ENCODE peak calls at places on chromosomes 3 and 15, in seven cellular contexts. Z is GM12878, W is RWPE1, E is OCI-LY7, F is body of pancreas, Y is heart right ventricle, J is H1. R is an unnamed sample.

GRCh38 chr3:97910931-97911351 is 61.3 kb downstream of the RIOX2 start:
- DNase-seq in Z (peak; percentile 11), W (no peak), E (peak; percentile 23), F (no peak), Y (peak; percentile 7), J (no peak), R (no peak)

GRCh38 chr3:53880396-53881345 is 1.3 kb downstream of the ACTR8 start:
- DNase-seq in Z (no peak), W (no peak), E (no peak), F (no peak), Y (no peak), J (no peak), R (no peak)

GRCh38 chr15:38187646-38188313 is 64.9 kb upstream of the SPRED1 start:
- DNase-seq in Z (no peak), W (no peak), E (no peak), F (no peak), Y (no peak), J (no peak), R (no peak)

GRCh38 chr15:74616996-74617395 is 1.4 kb downstream of the CLK3 start:
- DNase-seq in Z (no peak), W (no peak), E (no peak), F (no peak), Y (no peak), J (no peak), R (no peak)

GRCh38 chr3:51930439-51930838 is 11.3 kb downstream of the RRP9 start:
- DNase-seq in Z (no peak), W (no peak), E (no peak), F (no peak), Y (no peak), J (no peak), R (no peak)

GRCh38 chr3:179796421-179796820 is 143.6 kb downstream of the USP13 start:
- DNase-seq in Z (no peak), W (no peak), E (no peak), F (no peak), Y (no peak), J (no peak), R (no peak)

GRCh38 chr3:129824926-129825541 is 68.5 kb downstream of the TMCC1 start:
- DNase-seq in Z (peak; percentile 20), W (peak; percentile 59), E (peak; percentile 78), F (peak; percentile 34), Y (no peak), J (peak; percentile 61), R (peak; percentile 29)

GRCh38 chr15:39886418-39886817 is 33.6 kb downstream of the GPR176 start:
- DNase-seq in Z (no peak), W (no peak), E (no peak), F (no peak), Y (no peak), J (no peak), R (no peak)

GRCh38 chr15:69145694-69146492 is 14.5 kb upstream of the GLCE start:
- DNase-seq in Z (no peak), W (no peak), E (no peak), F (no peak), Y (no peak), J (peak; percentile 37), R (no peak)

GRCh38 chr15:78075490-78076230 is 1.9 kb downstream of the TBC1D2B start:
- DNase-seq in Z (no peak), W (peak; percentile 39), E (no peak), F (peak; percentile 85), Y (no peak), J (no peak), R (peak; percentile 72)

GRCh38 chr3:39668420-39668819 is 141.0 kb upstream of the MYRIP start:
- DNase-seq in Z (no peak), W (peak; percentile 17), E (peak; percentile 40), F (peak; percentile 18), Y (no peak), J (no peak), R (peak; percentile 43)

GRCh38 chr3:197124713-197125112 is 95.1 kb upstream of the MELTF start:
- DNase-seq in Z (no peak), W (no peak), E (no peak), F (no peak), Y (no peak), J (no peak), R (no peak)

GRCh38 chr3:55482496-55483195 is 4.5 kb downstream of the WNT5A start:
- DNase-seq in Z (no peak), W (no peak), E (no peak), F (no peak), Y (no peak), J (peak; percentile 76), R (no peak)

GRCh38 chr15:38193496-38193895 is 59.1 kb upstream of the SPRED1 start:
- DNase-seq in Z (no peak), W (no peak), E (no peak), F (no peak), Y (no peak), J (no peak), R (no peak)

GRCh38 chr3:156132313-156132712 is 11.9 kb downstream of the KCNAB1 start:
- DNase-seq in Z (no peak), W (no peak), E (no peak), F (no peak), Y (no peak), J (no peak), R (no peak)

GRCh38 chr3:46114324-46114988 is 87.2 kb upstream of the XCR1 start:
- DNase-seq in Z (no peak), W (peak; percentile 45), E (no peak), F (no peak), Y (no peak), J (no peak), R (peak; percentile 76)

GRCh38 chr3:188119846-188120245 is 34.1 kb upstream of the LPP start:
- DNase-seq in Z (no peak), W (no peak), E (no peak), F (no peak), Y (no peak), J (no peak), R (no peak)

GRCh38 chr15:57527382-57528091 is 64.2 kb upstream of the MYZAP start:
- DNase-seq in Z (peak; percentile 46), W (peak; percentile 70), E (peak; percentile 86), F (peak; percentile 64), Y (no peak), J (peak; percentile 63), R (peak; percentile 68)

GRCh38 chr15:31598620-31599019 is 272.0 kb downstream of the KLF13 start:
- DNase-seq in Z (no peak), W (no peak), E (no peak), F (no peak), Y (no peak), J (peak; percentile 67), R (no peak)

GRCh38 chr15:56491110-56491722 is 26.3 kb upstream of the MNS1 start:
- DNase-seq in Z (peak; percentile 28), W (peak; percentile 77), E (peak; percentile 89), F (peak; percentile 70), Y (peak; percentile 27), J (peak; percentile 77), R (peak; percentile 48)

DNA sequence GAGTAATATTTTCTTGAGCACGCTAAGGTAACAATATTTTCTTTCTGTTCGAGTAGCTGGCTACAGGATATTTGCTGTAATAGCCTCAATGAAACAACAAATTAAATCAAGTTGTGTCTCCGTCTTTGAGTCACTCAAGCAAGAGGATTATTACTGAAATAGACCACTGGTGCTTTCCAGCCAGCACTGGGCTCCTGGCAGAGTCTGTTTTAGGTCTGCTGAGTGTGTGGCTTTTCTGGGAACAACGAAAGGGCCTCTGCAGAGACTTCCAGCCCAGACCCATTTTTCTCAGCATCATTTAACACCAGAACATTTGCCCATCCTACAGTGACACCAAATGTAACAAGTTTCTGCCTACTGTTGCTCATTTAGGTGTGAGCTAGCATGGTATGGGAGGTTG is 652.9 kb downstream of the MAGI1 start:
- DNase-seq in Z (no peak), W (no peak), E (no peak), F (no peak), Y (no peak), J (no peak), R (no peak)
- H3K27ac ChIP-seq in Z (no peak overlapping the region), W (no peak overlapping the region), E (no peak overlapping the region), F (no peak overlapping the region), Y (no peak overlapping the region), J (no peak overlapping the region), R (no peak overlapping the region)

GRCh38 chr15:95558916-95559315 is 771.6 kb upstream of the NR2F2 start:
- DNase-seq in Z (no peak), W (no peak), E (no peak), F (no peak), Y (no peak), J (no peak), R (peak; percentile 9)
- H3K27ac ChIP-seq in Z (no peak overlapping the region), W (no peak overlapping the region), E (no peak overlapping the region), F (no peak overlapping the region), Y (no peak overlapping the region), J (no peak overlapping the region), R (peak overlapping the region; percentile 81)

GRCh38 chr15:88623632-88624031 is 2.5 kb downstream of the AEN start:
- DNase-seq in Z (no peak), W (no peak), E (no peak), F (no peak), Y (no peak), J (no peak), R (no peak)

GRCh38 chr15:88624971-88625290 is 3.8 kb downstream of the AEN start:
- DNase-seq in Z (no peak), W (no peak), E (no peak), F (peak; percentile 27), Y (no peak), J (no peak), R (no peak)

GRCh38 chr15:88622605-88622975 is 1.4 kb downstream of the AEN start:
- DNase-seq in Z (no peak), W (no peak), E (no peak), F (no peak), Y (no peak), J (no peak), R (no peak)

GRCh38 chr15:88623061-88623460 is 1.9 kb downstream of the AEN start:
- DNase-seq in Z (no peak), W (peak; percentile 98), E (no peak), F (no peak), Y (no peak), J (no peak), R (peak; percentile 92)

GRCh38 chr15:88624156-88624970 is 3.2 kb downstream of the AEN start:
- DNase-seq in Z (no peak), W (no peak), E (peak; percentile 85), F (no peak), Y (no peak), J (no peak), R (no peak)
- H3K27ac ChIP-seq in Z (peak overlapping the region; percentile 97), W (peak overlapping the region; percentile 88), E (peak overlapping the region; percentile 73), F (peak overlapping the region; percentile 67), Y (peak overlapping the region; percentile 39), J (no peak overlapping the region), R (peak overlapping the region; percentile 95)

GRCh38 chr3:20023663-20024417 is 11.8 kb upstream of the PP2D1 start:
- DNase-seq in Z (no peak), W (no peak), E (peak; percentile 32), F (peak; percentile 32), Y (peak; percentile 36), J (no peak), R (no peak)
- H3K27ac ChIP-seq in Z (no peak overlapping the region), W (no peak overlapping the region), E (no peak overlapping the region), F (no peak overlapping the region), Y (peak overlapping the region; percentile 84), J (no peak overlapping the region), R (no peak overlapping the region)

DNA sequence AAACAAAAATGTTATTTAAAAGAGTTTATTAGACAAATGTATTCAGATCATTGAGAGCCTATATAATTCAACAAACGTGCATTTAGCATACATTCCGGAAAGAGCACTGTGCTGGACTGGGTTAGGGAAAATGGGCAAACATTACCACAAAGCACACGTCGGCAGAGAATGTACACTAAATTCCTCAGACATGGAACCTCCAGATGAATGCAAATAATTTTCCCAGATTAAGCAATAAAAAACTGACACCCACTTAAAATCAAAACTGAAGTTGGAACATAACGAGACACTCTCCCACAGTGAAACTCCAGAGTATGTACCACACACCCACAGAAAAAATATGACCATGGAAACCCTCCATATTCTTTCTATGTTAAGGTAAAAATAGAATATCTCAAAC is 4.8 kb downstream of the SECISBP2L start:
- DNase-seq in Z (no peak), W (no peak), E (no peak), F (no peak), Y (no peak), J (no peak), R (peak; percentile 54)
- H3K27ac ChIP-seq in Z (no peak overlapping the region), W (no peak overlapping the region), E (no peak overlapping the region), F (no peak overlapping the region), Y (no peak overlapping the region), J (no peak overlapping the region), R (no peak overlapping the region)